ENCODE peak calls at places on chromosome 3, in seven cellular contexts. One of them, this sample, is unnamed.

GRCh38 chr3:135966875-135967274 is 1.3 kb downstream of the PPP2R3A start:
- DNase-seq in HCT116: no peak
- DNase-seq in upper lobe of left lung: no peak
- DNase-seq in K562: no peak
- DNase-seq in spleen: no peak
- DNase-seq in Panc1: no peak
- DNase-seq in stomach: no peak
- DNase-seq in this sample: no peak

GRCh38 chr3:191425322-191425734 is 35.6 kb upstream of the PYDC2 start:
- DNase-seq in HCT116: no peak
- DNase-seq in upper lobe of left lung: no peak
- DNase-seq in K562: peak; percentile 45
- DNase-seq in spleen: no peak
- DNase-seq in Panc1: peak; percentile 53
- DNase-seq in stomach: no peak
- DNase-seq in this sample: no peak

GRCh38 chr3:23807161-23808015 is 1.6 kb downstream of the UBE2E1 start:
- DNase-seq in HCT116: no peak
- DNase-seq in upper lobe of left lung: peak; percentile 21
- DNase-seq in K562: no peak
- DNase-seq in spleen: no peak
- DNase-seq in Panc1: no peak
- DNase-seq in stomach: no peak
- DNase-seq in this sample: no peak

GRCh38 chr3:105495021-105495420 is 128.3 kb downstream of the ALCAM start:
- DNase-seq in HCT116: no peak
- DNase-seq in upper lobe of left lung: no peak
- DNase-seq in K562: no peak
- DNase-seq in spleen: no peak
- DNase-seq in Panc1: no peak
- DNase-seq in stomach: no peak
- DNase-seq in this sample: no peak

GRCh38 chr3:64740232-64740631 is 52.4 kb upstream of the ADAMTS9 start:
- DNase-seq in HCT116: no peak
- DNase-seq in upper lobe of left lung: no peak
- DNase-seq in K562: no peak
- DNase-seq in spleen: no peak
- DNase-seq in Panc1: no peak
- DNase-seq in stomach: no peak
- DNase-seq in this sample: no peak

GRCh38 chr3:115388825-115389224 is 234.5 kb upstream of the GAP43 start:
- DNase-seq in HCT116: no peak
- DNase-seq in upper lobe of left lung: no peak
- DNase-seq in K562: no peak
- DNase-seq in spleen: no peak
- DNase-seq in Panc1: no peak
- DNase-seq in stomach: no peak
- DNase-seq in this sample: no peak

GRCh38 chr3:78368576-78369345 is 1328.9 kb downstream of the ROBO2 start:
- DNase-seq in HCT116: no peak
- DNase-seq in upper lobe of left lung: no peak
- DNase-seq in K562: no peak
- DNase-seq in spleen: no peak
- DNase-seq in Panc1: no peak
- DNase-seq in stomach: no peak
- DNase-seq in this sample: no peak

GRCh38 chr3:34948431-34948971 is 690.8 kb upstream of the ARPP21 start:
- DNase-seq in HCT116: no peak
- DNase-seq in upper lobe of left lung: no peak
- DNase-seq in K562: no peak
- DNase-seq in spleen: no peak
- DNase-seq in Panc1: no peak
- DNase-seq in stomach: no peak
- DNase-seq in this sample: no peak

GRCh38 chr3:127535901-127536817 is 54.4 kb downstream of the TPRA1 start:
- DNase-seq in HCT116: no peak
- DNase-seq in upper lobe of left lung: no peak
- DNase-seq in K562: no peak
- DNase-seq in spleen: no peak
- DNase-seq in Panc1: no peak
- DNase-seq in stomach: peak; percentile 58
- DNase-seq in this sample: no peak

GRCh38 chr3:177610677-177611654 is 413.7 kb upstream of the TBL1XR1 start:
- DNase-seq in HCT116: no peak
- DNase-seq in upper lobe of left lung: no peak
- DNase-seq in K562: no peak
- DNase-seq in spleen: no peak
- DNase-seq in Panc1: no peak
- DNase-seq in stomach: peak; percentile 77
- DNase-seq in this sample: no peak

GRCh38 chr3:175713263-175713662 is 854.1 kb downstream of the NAALADL2 start:
- DNase-seq in HCT116: no peak
- DNase-seq in upper lobe of left lung: no peak
- DNase-seq in K562: no peak
- DNase-seq in spleen: no peak
- DNase-seq in Panc1: no peak
- DNase-seq in stomach: no peak
- DNase-seq in this sample: no peak

GRCh38 chr3:172918165-172918564 is 167.6 kb downstream of the ECT2 start:
- DNase-seq in HCT116: no peak
- DNase-seq in upper lobe of left lung: no peak
- DNase-seq in K562: no peak
- DNase-seq in spleen: no peak
- DNase-seq in Panc1: no peak
- DNase-seq in stomach: no peak
- DNase-seq in this sample: no peak

GRCh38 chr3:168121175-168121853 is 25.6 kb upstream of the GOLIM4 start:
- DNase-seq in HCT116: no peak
- DNase-seq in upper lobe of left lung: no peak
- DNase-seq in K562: no peak
- DNase-seq in spleen: no peak
- DNase-seq in Panc1: no peak
- DNase-seq in stomach: peak; percentile 27
- DNase-seq in this sample: no peak

GRCh38 chr3:108311797-108312196 is 15.4 kb downstream of the HHLA2 start:
- DNase-seq in HCT116: no peak
- DNase-seq in upper lobe of left lung: no peak
- DNase-seq in K562: no peak
- DNase-seq in spleen: no peak
- DNase-seq in Panc1: no peak
- DNase-seq in stomach: no peak
- DNase-seq in this sample: no peak

GRCh38 chr3:21722768-21723167 is 28.2 kb downstream of the ZNF385D start:
- DNase-seq in HCT116: no peak
- DNase-seq in upper lobe of left lung: no peak
- DNase-seq in K562: no peak
- DNase-seq in spleen: no peak
- DNase-seq in Panc1: no peak
- DNase-seq in stomach: no peak
- DNase-seq in this sample: no peak

GRCh38 chr3:177089120-177089519 is 108.2 kb downstream of the TBL1XR1 start:
- DNase-seq in HCT116: no peak
- DNase-seq in upper lobe of left lung: no peak
- DNase-seq in K562: no peak
- DNase-seq in spleen: no peak
- DNase-seq in Panc1: no peak
- DNase-seq in stomach: no peak
- DNase-seq in this sample: no peak

GRCh38 chr3:87833039-87833377 is 225.8 kb downstream of the CGGBP1 start:
- DNase-seq in HCT116: no peak
- DNase-seq in upper lobe of left lung: no peak
- DNase-seq in K562: no peak
- DNase-seq in spleen: no peak
- DNase-seq in Panc1: no peak
- DNase-seq in stomach: no peak
- DNase-seq in this sample: no peak

GRCh38 chr3:112407888-112408702 is 75.1 kb downstream of the CD200 start:
- DNase-seq in HCT116: no peak
- DNase-seq in upper lobe of left lung: no peak
- DNase-seq in K562: no peak
- DNase-seq in spleen: no peak
- DNase-seq in Panc1: no peak
- DNase-seq in stomach: no peak
- DNase-seq in this sample: no peak

GRCh38 chr3:4065080-4065479 is 238.1 kb upstream of the SETMAR start:
- DNase-seq in HCT116: no peak
- DNase-seq in upper lobe of left lung: no peak
- DNase-seq in K562: no peak
- DNase-seq in spleen: no peak
- DNase-seq in Panc1: no peak
- DNase-seq in stomach: no peak
- DNase-seq in this sample: no peak

GRCh38 chr3:147939425-147940196 is 530.4 kb downstream of the ZIC1 start:
- DNase-seq in HCT116: no peak
- DNase-seq in upper lobe of left lung: no peak
- DNase-seq in K562: no peak
- DNase-seq in spleen: no peak
- DNase-seq in Panc1: no peak
- DNase-seq in stomach: no peak
- DNase-seq in this sample: no peak

GRCh38 chr3:77325280-77325679 is 285.4 kb downstream of the ROBO2 start:
- DNase-seq in HCT116: no peak
- DNase-seq in upper lobe of left lung: no peak
- DNase-seq in K562: no peak
- DNase-seq in spleen: no peak
- DNase-seq in Panc1: no peak
- DNase-seq in stomach: no peak
- DNase-seq in this sample: no peak

GRCh38 chr3:195154793-195155535 is 116.0 kb downstream of the XXYLT1 start:
- DNase-seq in HCT116: no peak
- DNase-seq in upper lobe of left lung: peak; percentile 89
- DNase-seq in K562: no peak
- DNase-seq in spleen: peak; percentile 88
- DNase-seq in Panc1: no peak
- DNase-seq in stomach: peak; percentile 94
- DNase-seq in this sample: no peak

GRCh38 chr3:153026026-153026425 is 136.0 kb upstream of the RAP2B start:
- DNase-seq in HCT116: peak; percentile 31
- DNase-seq in upper lobe of left lung: no peak
- DNase-seq in K562: peak; percentile 21
- DNase-seq in spleen: no peak
- DNase-seq in Panc1: no peak
- DNase-seq in stomach: no peak
- DNase-seq in this sample: no peak

GRCh38 chr3:175818811-175819464 is 959.8 kb downstream of the NAALADL2 start:
- DNase-seq in HCT116: peak; percentile 3
- DNase-seq in upper lobe of left lung: no peak
- DNase-seq in K562: no peak
- DNase-seq in spleen: no peak
- DNase-seq in Panc1: no peak
- DNase-seq in stomach: no peak
- DNase-seq in this sample: no peak

GRCh38 chr3:117036259-117036799 is 326.8 kb downstream of the TUSC7 start:
- DNase-seq in HCT116: no peak
- DNase-seq in upper lobe of left lung: peak; percentile 58
- DNase-seq in K562: no peak
- DNase-seq in spleen: no peak
- DNase-seq in Panc1: no peak
- DNase-seq in stomach: no peak
- DNase-seq in this sample: no peak

GRCh38 chr3:110623571-110623970 is 448.0 kb upstream of the NECTIN3 start:
- DNase-seq in HCT116: no peak
- DNase-seq in upper lobe of left lung: no peak
- DNase-seq in K562: no peak
- DNase-seq in spleen: no peak
- DNase-seq in Panc1: no peak
- DNase-seq in stomach: no peak
- DNase-seq in this sample: no peak

GRCh38 chr3:37996785-37997301 is 6.3 kb downstream of the VILL start:
- DNase-seq in HCT116: peak; percentile 79
- DNase-seq in upper lobe of left lung: peak; percentile 84
- DNase-seq in K562: peak; percentile 71
- DNase-seq in spleen: peak; percentile 86
- DNase-seq in Panc1: peak; percentile 76
- DNase-seq in stomach: peak; percentile 87
- DNase-seq in this sample: no peak

DNA sequence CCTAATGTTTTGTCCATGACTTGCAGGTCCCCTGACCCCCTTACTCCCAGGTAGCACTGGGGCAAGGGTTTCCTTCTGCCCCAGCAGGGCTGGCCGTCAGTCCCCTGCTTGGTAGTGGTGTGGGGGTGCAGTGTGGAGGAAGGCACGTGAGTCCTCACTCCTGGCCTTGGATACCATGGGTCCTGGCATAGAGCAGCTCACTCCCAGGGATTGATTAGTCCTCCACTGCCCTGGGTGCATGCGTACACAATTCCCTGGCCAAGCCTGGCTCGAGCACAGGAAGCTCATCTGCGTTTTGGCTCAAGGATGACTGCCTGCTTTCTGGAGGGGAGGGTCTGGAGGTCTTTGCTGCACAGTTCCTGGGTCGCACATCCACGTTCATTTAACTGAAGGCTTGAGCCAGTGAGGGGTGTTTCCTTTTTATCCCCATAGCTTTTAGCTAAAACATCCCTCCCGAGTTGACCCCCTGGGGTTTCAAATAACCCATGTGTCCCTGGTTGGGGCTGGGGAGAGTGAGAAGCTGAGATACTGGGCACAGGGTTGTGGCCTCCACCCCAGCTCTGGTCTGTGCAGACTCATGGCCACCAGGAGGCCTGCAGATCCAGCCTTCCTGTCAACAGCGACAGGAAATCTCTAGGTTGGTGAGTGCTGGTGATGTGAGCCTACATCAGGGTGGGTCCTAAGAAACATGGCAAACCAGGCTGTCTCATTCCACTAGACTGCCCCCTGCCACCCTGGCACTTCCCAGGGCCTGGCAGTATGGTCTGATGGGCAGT is 11.5 kb downstream of the HEMK1 start:
- DNase-seq in HCT116: no peak
- DNase-seq in upper lobe of left lung: no peak
- DNase-seq in K562: no peak
- DNase-seq in spleen: no peak
- DNase-seq in Panc1: no peak
- DNase-seq in stomach: no peak
- DNase-seq in this sample: no peak
- TF ChIP-seq CTCF in HCT116: no peak
- TF ChIP-seq CTCF in upper lobe of left lung: no peak
- TF ChIP-seq CTCF in K562: no peak
- TF ChIP-seq CTCF in spleen: peak; percentile 7
- TF ChIP-seq CTCF in Panc1: no peak
- TF ChIP-seq CTCF in stomach: no peak
- TF ChIP-seq CTCF in this sample: no peak

GRCh38 chr3:55486101-55486856 is 827 bp downstream of the WNT5A start:
- DNase-seq in HCT116: no peak
- DNase-seq in upper lobe of left lung: peak; percentile 78
- DNase-seq in K562: no peak
- DNase-seq in spleen: peak; percentile 78
- DNase-seq in Panc1: no peak
- DNase-seq in stomach: peak; percentile 63
- DNase-seq in this sample: no peak
- TF ChIP-seq POLR2AphosphoS5 in HCT116: no peak
- TF ChIP-seq POLR2AphosphoS5 in upper lobe of left lung: no peak
- TF ChIP-seq POLR2AphosphoS5 in K562: no peak
- TF ChIP-seq POLR2AphosphoS5 in spleen: no peak
- TF ChIP-seq POLR2AphosphoS5 in Panc1: no peak
- TF ChIP-seq POLR2AphosphoS5 in stomach: no peak
- TF ChIP-seq POLR2AphosphoS5 in this sample: no peak

GRCh38 chr3:31091748-31092147 is 197.3 kb upstream of the GADL1 start:
- DNase-seq in HCT116: no peak
- DNase-seq in upper lobe of left lung: no peak
- DNase-seq in K562: no peak
- DNase-seq in spleen: no peak
- DNase-seq in Panc1: no peak
- DNase-seq in stomach: no peak
- DNase-seq in this sample: no peak
- TF ChIP-seq CTCF in HCT116: no peak
- TF ChIP-seq CTCF in upper lobe of left lung: no peak
- TF ChIP-seq CTCF in K562: no peak
- TF ChIP-seq CTCF in spleen: no peak
- TF ChIP-seq CTCF in Panc1: no peak
- TF ChIP-seq CTCF in stomach: no peak
- TF ChIP-seq CTCF in this sample: no peak

GRCh38 chr3:43102773-43103480 is 3.0 kb downstream of the POMGNT2 start:
- DNase-seq in HCT116: no peak
- DNase-seq in upper lobe of left lung: no peak
- DNase-seq in K562: no peak
- DNase-seq in spleen: no peak
- DNase-seq in Panc1: no peak
- DNase-seq in stomach: no peak
- DNase-seq in this sample: no peak
- TF ChIP-seq POLR2AphosphoS5 in HCT116: no peak
- TF ChIP-seq POLR2AphosphoS5 in upper lobe of left lung: no peak
- TF ChIP-seq POLR2AphosphoS5 in K562: no peak
- TF ChIP-seq POLR2AphosphoS5 in spleen: no peak
- TF ChIP-seq POLR2AphosphoS5 in Panc1: no peak
- TF ChIP-seq POLR2AphosphoS5 in stomach: no peak
- TF ChIP-seq POLR2AphosphoS5 in this sample: no peak